ENCODE peak calls at places on chromosomes 7 and 10, in ten cellular contexts. G is astrocyte, N is foreskin fibroblast, J is thoracic aorta, L is psoas muscle, C is A549, T is stomach, B is suprapubic skin, X is Caco-2, P is lung. O is an unnamed sample.

GRCh38 chr7:30869794-30870491 is 41.7 kb upstream of the AQP1 start:
- DNase-seq in P (no peak), C (no peak), B (no peak), T (no peak), L (no peak), J (no peak), G (peak), N (peak), X (no peak), O (no peak)

GRCh38 chr7:158108646-158109293 is 478.9 kb downstream of the PTPRN2 start:
- DNase-seq in P (no peak), T (peak), C (no peak), L (no peak), X (no peak), N (no peak), G (no peak), J (no peak), B (no peak), O (no peak)

GRCh38 chr7:16203065-16203464 is 218.3 kb downstream of the CRPPA start:
- DNase-seq in X (no peak), B (no peak), J (no peak), C (no peak), P (no peak), G (no peak), N (no peak), L (no peak), T (no peak), O (no peak)

GRCh38 chr10:77082601-77083252 is 554.9 kb downstream of the KCNMA1 start:
- DNase-seq in X (peak), C (no peak), G (no peak), B (no peak), N (peak), L (no peak), J (no peak), T (no peak), P (no peak), O (no peak)

GRCh38 chr7:31776616-31777015 is 89.6 kb downstream of the PPP1R17 start:
- DNase-seq in G (peak), B (no peak), N (peak), L (no peak), X (no peak), T (no peak), C (peak), P (no peak), J (no peak), O (no peak)

GRCh38 chr7:77600952-77601351 is 63.9 kb downstream of the PTPN12 start:
- DNase-seq in J (no peak), G (no peak), B (no peak), X (no peak), C (no peak), L (no peak), P (no peak), N (no peak), T (no peak), O (no peak)

GRCh38 chr7:17027143-17027802 is 145.5 kb upstream of the AGR3 start:
- DNase-seq in N (peak), L (no peak), P (no peak), J (no peak), T (no peak), B (no peak), X (no peak), G (no peak), C (no peak), O (no peak)

GRCh38 chr10:13439771-13440708 is 88.8 kb downstream of the BEND7 start:
- DNase-seq in G (no peak), P (peak), B (no peak), N (peak), J (no peak), T (peak), X (peak), L (peak), C (peak), O (no peak)

GRCh38 chr10:123936426-123936825 is 44.8 kb upstream of the CPXM2 start:
- DNase-seq in J (no peak), B (no peak), L (no peak), C (no peak), G (no peak), P (no peak), N (no peak), T (no peak), X (no peak), O (no peak)

GRCh38 chr10:90920986-90921643 is at the start of gene ANKRD1:
- DNase-seq in L (peak), N (peak), B (no peak), G (peak), X (peak), C (peak), J (no peak), P (no peak), T (no peak), O (peak)

GRCh38 chr10:2963889-2964631 is 103.3 kb upstream of the PFKP start:
- DNase-seq in J (no peak), T (no peak), G (no peak), N (no peak), B (no peak), P (no peak), C (no peak), L (no peak), X (no peak), O (no peak)

GRCh38 chr10:86053675-86054074 is 312.9 kb downstream of the GRID1 start:
- DNase-seq in P (no peak), X (no peak), N (no peak), T (no peak), L (no peak), C (no peak), B (no peak), G (no peak), J (no peak), O (no peak)

GRCh38 chr7:128705891-128706333 is 33.2 kb upstream of the CALU start:
- DNase-seq in G (no peak), T (no peak), C (no peak), P (no peak), N (peak), L (no peak), X (no peak), B (no peak), J (no peak), O (no peak)

GRCh38 chr7:142909921-142910521 is 23.5 kb downstream of the TRPV5 start:
- DNase-seq in G (peak), X (peak), B (no peak), T (no peak), N (no peak), J (no peak), P (no peak), C (no peak), L (no peak), O (no peak)

GRCh38 chr7:155166108-155166507 is 96.0 kb downstream of the HTR5A start:
- DNase-seq in N (no peak), T (no peak), L (no peak), B (no peak), X (no peak), G (no peak), J (no peak), P (peak), C (no peak), O (no peak)

DNA sequence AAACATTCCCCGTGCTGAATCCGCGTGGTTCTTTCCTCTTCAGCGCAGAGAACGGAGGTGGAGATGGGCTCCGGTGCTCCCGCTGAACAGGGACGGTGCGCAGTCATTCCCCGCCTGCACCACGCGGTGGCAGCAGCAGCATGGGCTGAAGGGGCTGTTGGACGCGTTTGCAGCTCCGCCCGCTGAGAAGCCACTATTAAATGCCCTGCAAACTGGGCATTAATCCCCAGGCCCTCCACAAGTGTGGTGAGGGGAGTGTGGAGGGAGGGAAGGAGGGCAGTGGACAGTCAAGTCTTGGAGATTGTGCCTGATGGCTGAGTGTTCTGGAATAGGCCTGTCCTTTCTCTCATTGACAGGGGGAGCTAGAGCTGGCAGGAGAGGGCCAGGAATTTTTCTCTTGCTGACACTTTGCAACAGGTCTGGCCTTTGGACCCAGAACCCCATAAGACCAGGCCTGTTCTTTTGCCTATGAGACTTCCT is 240.2 kb upstream of the INHBA start:
- DNase-seq in G (peak), X (peak), C (peak), J (no peak), N (peak), T (peak), P (peak), B (peak), L (peak), O (peak)
- TF ChIP-seq CTCF in G (peak), X (peak), C (peak), J (peak), N (peak), T (no peak), P (peak), B (peak), L (peak), O (peak)

GRCh38 chr7:130491841-130492518 is at the start of gene MEST:
- DNase-seq in G (peak), T (no peak), X (no peak), J (no peak), C (no peak), B (no peak), L (no peak), N (peak), P (no peak), O (no peak)
- TF ChIP-seq CTCF in G (no peak), T (no peak), X (no peak), J (no peak), C (no peak), B (no peak), L (no peak), N (no peak), P (no peak), O (no peak)

DNA sequence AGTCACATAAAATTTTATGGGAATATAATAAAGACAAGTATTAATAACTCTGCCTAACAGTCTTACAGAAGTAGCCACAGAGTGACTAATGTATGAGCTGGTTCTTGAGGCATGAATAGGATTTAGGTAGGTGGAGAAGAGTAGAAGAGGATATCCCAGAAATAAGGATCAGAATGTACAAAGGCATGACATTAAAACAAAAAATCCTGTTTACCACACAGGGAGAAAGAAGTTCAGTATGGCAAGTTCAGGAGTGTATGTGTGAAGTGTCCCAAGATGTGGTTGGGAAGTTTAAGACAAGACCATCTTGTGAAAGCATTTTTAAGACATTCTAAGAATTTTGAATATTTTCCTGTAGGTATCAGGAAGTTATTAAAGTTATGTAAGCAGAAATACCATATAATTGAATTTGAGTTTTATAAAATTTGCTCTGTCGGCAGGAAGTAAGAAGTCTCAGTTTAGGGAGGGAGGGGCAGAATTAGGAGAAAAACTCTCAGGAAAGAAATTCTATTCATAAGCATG is 64.7 kb upstream of the CAV2 start:
- DNase-seq in J (no peak), G (peak), P (no peak), B (no peak), T (no peak), X (no peak), N (peak), C (no peak), L (no peak), O (peak)
- TF ChIP-seq CTCF in J (no peak), G (no peak), P (no peak), B (no peak), T (no peak), X (no peak), N (no peak), C (no peak), L (no peak), O (no peak)

GRCh38 chr10:132979491-132980425 is 37.4 kb upstream of the CFAP46 start:
- DNase-seq in G (no peak), X (no peak), P (no peak), J (no peak), B (no peak), T (no peak), C (no peak), L (no peak), N (no peak), O (no peak)

GRCh38 chr10:132978542-132978941 is 36.2 kb upstream of the CFAP46 start:
- DNase-seq in G (no peak), T (no peak), X (no peak), L (no peak), N (no peak), J (no peak), P (no peak), C (no peak), B (no peak), O (no peak)

GRCh38 chr10:132977076-132977475 is 34.7 kb upstream of the CFAP46 start:
- DNase-seq in J (no peak), B (no peak), X (no peak), L (no peak), N (no peak), T (no peak), C (no peak), G (no peak), P (no peak), O (no peak)

GRCh38 chr10:132975976-132976682 is 33.8 kb upstream of the CFAP46 start:
- DNase-seq in T (no peak), X (no peak), G (no peak), L (no peak), B (no peak), P (no peak), J (no peak), C (no peak), N (no peak), O (no peak)

DNA sequence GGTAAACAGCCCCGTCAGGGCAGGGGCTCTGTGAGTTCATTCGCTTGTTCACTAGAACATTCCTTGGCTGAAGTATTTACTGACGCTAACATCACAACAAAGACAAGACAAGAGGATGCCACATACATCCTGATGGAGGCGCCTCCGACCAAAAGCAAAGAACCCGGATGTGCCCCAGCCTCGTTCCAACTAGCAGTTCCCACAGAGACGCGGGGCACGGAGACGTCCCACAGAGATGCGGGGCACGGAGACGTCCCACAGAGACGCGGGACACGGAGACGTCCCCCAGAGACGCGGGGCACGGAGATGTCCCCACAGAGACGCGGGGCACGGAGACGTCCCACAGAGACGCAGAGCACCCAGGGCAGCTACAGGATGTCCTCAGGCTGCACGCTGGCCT is 35.4 kb upstream of the CFAP46 start:
- DNase-seq in T (no peak), G (no peak), N (no peak), P (no peak), L (no peak), C (no peak), X (no peak), J (no peak), B (no peak), O (no peak)
- TF ChIP-seq CTCF in T (no peak), G (no peak), N (no peak), P (no peak), L (no peak), C (no peak), X (no peak), J (no peak), B (no peak), O (no peak)

GRCh38 chr10:119545310-119545709 is 2.8 kb upstream of the RGS10 start:
- DNase-seq in N (no peak), T (no peak), C (no peak), B (no peak), P (no peak), J (no peak), G (peak), L (no peak), X (no peak), O (no peak)

GRCh38 chr10:119543814-119544642 is 1.5 kb upstream of the RGS10 start:
- DNase-seq in L (no peak), J (no peak), X (no peak), B (no peak), T (no peak), C (no peak), N (peak), P (no peak), G (peak), O (no peak)

GRCh38 chr10:119541459-119542356 is 811 bp downstream of the RGS10 start:
- DNase-seq in T (peak), J (no peak), X (peak), N (peak), G (peak), P (peak), B (no peak), L (peak), C (no peak), O (no peak)

GRCh38 chr10:119542357-119542989 is at the start of gene RGS10:
- DNase-seq in B (peak), J (no peak), P (peak), T (peak), L (peak), X (peak), C (peak), G (peak), N (peak), O (no peak)

DNA sequence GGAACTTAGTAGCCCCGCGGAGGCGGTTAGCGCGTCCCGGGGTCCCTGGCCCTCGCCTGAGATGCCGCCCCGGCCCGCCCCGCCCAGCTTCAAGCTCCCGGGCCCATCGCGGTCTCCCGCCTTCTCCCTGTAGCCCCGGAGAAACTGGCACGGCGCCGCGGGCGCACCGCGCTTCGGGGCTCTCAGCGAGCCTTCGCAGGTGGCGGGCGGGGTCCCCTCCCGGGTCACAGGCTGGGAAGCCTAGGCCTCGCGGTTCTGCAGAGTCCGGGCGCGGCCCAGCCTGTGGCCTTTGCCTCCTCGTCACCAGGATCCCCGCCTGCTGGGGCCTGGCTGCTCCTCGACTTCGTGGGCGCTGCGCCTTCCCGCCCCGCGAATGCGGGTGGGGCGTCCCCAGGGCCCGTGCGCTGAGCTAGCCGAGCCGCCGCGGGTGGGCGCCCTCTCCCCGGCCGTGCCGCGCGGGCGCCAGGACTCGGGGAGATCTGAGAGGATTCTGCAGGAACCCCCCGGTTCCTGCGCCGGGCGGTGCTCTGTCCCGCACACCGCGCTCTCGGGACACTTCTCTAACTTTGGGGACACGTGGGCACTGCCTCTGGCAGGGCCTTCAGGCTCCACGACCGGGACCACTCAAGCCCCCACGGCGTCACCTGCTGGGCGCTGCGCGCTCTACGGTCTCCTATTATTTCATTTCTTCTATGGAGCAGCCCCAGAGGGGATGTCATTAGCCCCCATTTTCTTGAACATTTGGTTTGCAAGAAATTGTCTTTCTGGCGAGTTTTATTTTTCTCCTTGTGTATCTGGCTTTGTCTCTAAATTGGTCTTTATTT is 683 bp upstream of the RGS10 start:
- DNase-seq in B (no peak), N (peak), X (peak), J (no peak), T (peak), P (no peak), L (peak), C (peak), G (peak), O (no peak)
- TF ChIP-seq CTCF in B (peak), N (peak), X (peak), J (peak), T (no peak), P (no peak), L (peak), C (peak), G (peak), O (peak)

DNA sequence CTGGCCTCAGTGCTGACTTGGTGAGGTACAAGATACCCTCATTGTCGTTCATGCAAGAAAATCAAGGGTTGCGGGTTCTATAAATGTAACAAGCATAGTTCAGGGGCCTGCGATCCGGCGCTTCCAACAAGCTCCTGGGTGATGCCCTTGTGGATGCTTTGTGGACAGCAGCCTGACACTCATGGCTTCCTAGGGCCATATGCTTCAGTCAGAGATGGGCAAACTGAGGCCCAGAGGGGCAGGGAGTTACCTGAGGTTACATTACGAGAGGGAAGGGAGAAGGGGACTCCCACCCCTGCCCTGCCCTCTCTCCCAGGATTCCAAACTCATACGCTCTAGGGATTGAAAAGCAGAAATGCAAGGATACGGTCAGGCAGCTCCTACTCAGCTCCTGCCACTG is 296.3 kb upstream of the ZMIZ1 start:
- DNase-seq in J (no peak), N (no peak), L (no peak), G (no peak), P (no peak), T (no peak), B (peak), X (no peak), C (no peak), O (no peak)
- TF ChIP-seq CTCF in J (no peak), N (no peak), L (no peak), G (no peak), P (no peak), T (no peak), B (no peak), X (no peak), C (no peak), O (no peak)

O was measured in AG04450.